ENCODE peak calls at places on chromosomes 11 and 22, in eight cellular contexts. P is fibroblast of the aortic adventitia; X is psoas muscle; B is heart left ventricle; A is CD8-positive, alpha-beta T cell; F is hepatocyte; M is fibroblast of mammary gland; R is AG10803. W is an unnamed sample.

GRCh38 chr11:92886243-92886905 is 83.1 kb upstream of the MTNR1B start:
- DNase-seq in P (peak; percentile 51), A (no peak), R (peak; percentile 42), F (peak; percentile 75), X (no peak), B (no peak), M (peak; percentile 55), W (peak; percentile 18)

GRCh38 chr11:65078151-65078550 is 5.7 kb downstream of the CDCA5 start:
- DNase-seq in X (no peak), P (peak; percentile 28), A (peak; percentile 74), B (no peak), F (peak; percentile 76), M (peak; percentile 35), R (peak; percentile 28), W (no peak)

GRCh38 chr11:82757660-82758301 is 24.1 kb upstream of the FAM181B start:
- DNase-seq in F (no peak), P (no peak), A (no peak), B (no peak), M (no peak), X (no peak), R (no peak), W (no peak)

GRCh38 chr22:35483730-35484129 is 56.9 kb upstream of the RASD2 start:
- DNase-seq in A (no peak), B (no peak), R (no peak), X (no peak), F (no peak), P (no peak), M (no peak), W (no peak)

GRCh38 chr11:72642815-72643511 is 31.3 kb downstream of the PDE2A start:
- DNase-seq in M (peak; percentile 23), B (peak; percentile 71), P (peak; percentile 44), X (peak; percentile 80), F (peak; percentile 78), R (peak; percentile 25), A (peak; percentile 66), W (peak; percentile 3)

GRCh38 chr11:61362542-61362875 is 335 bp downstream of the TMEM138 start:
- DNase-seq in X (no peak), A (peak; percentile 25), R (peak; percentile 49), B (no peak), F (peak; percentile 39), M (peak; percentile 72), P (peak; percentile 65), W (peak; percentile 66)

GRCh38 chr22:42444060-42444904 is 12.1 kb upstream of the NFAM1 start:
- DNase-seq in X (peak; percentile 88), R (peak; percentile 91), P (peak; percentile 95), F (peak; percentile 89), B (peak; percentile 82), A (peak; percentile 73), M (peak; percentile 89), W (peak; percentile 86)

GRCh38 chr11:34855021-34855753 is 61.0 kb downstream of the APIP start:
- DNase-seq in F (peak; percentile 28), R (no peak), A (no peak), P (peak; percentile 12), X (no peak), B (no peak), M (no peak), W (no peak)

GRCh38 chr11:114180301-114181055 is 115.7 kb upstream of the NNMT start:
- DNase-seq in R (no peak), F (peak; percentile 46), M (peak; percentile 48), P (peak; percentile 20), A (peak; percentile 48), X (peak; percentile 75), B (peak; percentile 71), W (no peak)

GRCh38 chr11:57179701-57180100 is 2.1 kb upstream of the LRRC55 start:
- DNase-seq in R (no peak), P (no peak), M (no peak), B (no peak), A (no peak), F (no peak), X (no peak), W (no peak)

GRCh38 chr11:12240669-12241068 is 130.3 kb downstream of the MICAL2 start:
- DNase-seq in M (no peak), F (no peak), R (no peak), X (peak; percentile 68), B (no peak), P (no peak), A (no peak), W (no peak)

GRCh38 chr11:122020902-122021301 is 95.1 kb downstream of the BLID start:
- DNase-seq in P (peak; percentile 54), X (no peak), R (no peak), B (no peak), F (no peak), A (no peak), M (peak; percentile 42), W (no peak)

GRCh38 chr11:134223066-134223465 is 701 bp downstream of the NCAPD3 start:
- DNase-seq in B (no peak), A (no peak), P (no peak), X (no peak), F (no peak), M (no peak), R (no peak), W (no peak)

GRCh38 chr22:30636226-30637077 is 871 bp downstream of the SLC35E4 start:
- DNase-seq in P (peak; percentile 7), F (no peak), A (peak; percentile 18), R (peak; percentile 15), B (peak; percentile 36), M (peak; percentile 11), X (peak; percentile 71), W (peak; percentile 6)

GRCh38 chr11:46537851-46538295 is 56.0 kb downstream of the AMBRA1 start:
- DNase-seq in F (peak; percentile 86), X (peak; percentile 71), A (peak; percentile 57), P (peak; percentile 84), M (peak; percentile 74), B (peak; percentile 53), R (peak; percentile 72), W (peak; percentile 43)

GRCh38 chr11:124863137-124863825 is 2.0 kb upstream of the ROBO3 start:
- DNase-seq in M (peak; percentile 45), F (peak; percentile 72), P (peak; percentile 44), B (no peak), R (peak; percentile 25), A (no peak), X (no peak), W (no peak)

GRCh38 chr22:46045459-46046298 is 68.7 kb upstream of the WNT7B start:
- DNase-seq in B (peak; percentile 69), M (no peak), R (no peak), F (no peak), X (peak; percentile 75), A (no peak), P (no peak), W (no peak)
- H3K4me3 ChIP-seq in B (peak overlapping the region; percentile 61), M (peak overlapping the region; percentile 49), R (peak overlapping the region; percentile 77), F (peak overlapping the region; percentile 19), X (peak overlapping the region; percentile 82), A (peak overlapping the region; percentile 46), P (peak overlapping the region; percentile 71), W (peak overlapping the region; percentile 64)

DNA sequence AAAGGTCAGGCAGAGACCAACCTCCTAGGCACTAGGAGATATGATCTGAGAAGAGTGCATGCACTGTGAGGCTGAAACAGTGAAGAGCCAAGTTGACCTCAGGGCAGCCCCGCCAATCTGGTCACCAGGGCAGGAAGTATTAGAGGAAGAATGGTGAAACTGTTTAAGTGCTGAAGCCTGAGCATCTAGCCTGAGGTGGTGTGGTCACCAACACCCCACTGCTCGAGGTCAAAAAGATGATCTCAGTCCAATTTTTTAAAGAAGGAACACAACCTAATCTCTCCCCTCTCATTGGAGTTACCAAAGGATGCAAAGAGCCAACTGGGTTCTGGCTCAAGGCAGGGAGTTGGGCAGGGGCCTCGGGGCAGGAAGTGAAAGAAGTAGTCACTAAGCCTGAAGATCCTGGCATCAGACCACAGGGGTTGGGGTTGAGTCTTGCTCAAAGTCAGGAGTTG is 4.0 kb downstream of the APBB1 start:
- DNase-seq in M (no peak), F (no peak), B (no peak), X (no peak), R (no peak), P (no peak), A (no peak), W (no peak)
- H3K4me3 ChIP-seq in M (no peak overlapping the region), F (no peak overlapping the region), B (no peak overlapping the region), X (no peak overlapping the region), R (no peak overlapping the region), P (no peak overlapping the region), A (no peak overlapping the region), W (no peak overlapping the region)

DNA sequence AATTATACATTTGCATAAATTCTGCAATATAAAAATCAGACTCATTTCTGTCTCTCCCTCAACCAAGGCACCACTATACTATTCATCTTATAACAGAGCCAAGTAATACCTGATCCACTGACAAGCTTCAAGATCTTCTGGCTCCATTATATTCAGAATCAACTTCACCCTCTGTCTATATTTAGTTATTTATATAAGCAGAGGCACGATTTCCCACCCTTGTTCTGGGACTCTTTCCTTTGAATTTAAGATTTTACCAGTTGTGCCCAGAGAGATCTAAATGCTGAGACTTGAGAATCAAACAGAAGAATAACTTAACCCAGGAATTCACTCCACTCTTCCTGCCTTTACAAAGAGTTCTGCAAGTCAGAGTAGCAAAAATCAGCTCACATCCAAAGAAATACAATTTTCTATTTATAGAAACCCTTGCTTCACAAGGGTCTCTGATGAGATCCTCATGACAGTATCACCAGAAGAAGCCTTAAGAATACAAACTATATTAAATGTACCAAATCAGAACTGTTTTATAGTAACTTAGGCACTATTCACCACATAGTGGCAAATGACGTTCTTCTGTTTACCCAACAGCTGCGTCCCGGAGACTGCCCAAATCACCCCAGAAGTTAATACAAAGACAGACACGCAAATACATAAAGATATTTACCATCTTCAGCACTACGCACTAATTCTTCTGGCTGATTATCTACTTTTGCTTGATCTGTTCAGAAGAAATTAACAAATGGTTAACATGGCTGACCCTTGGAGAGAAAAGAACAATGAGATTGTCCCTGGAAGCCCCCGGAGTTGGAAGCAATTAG is 32.3 kb upstream of the CCDC89 start:
- DNase-seq in F (no peak), B (no peak), A (no peak), P (peak; percentile 10), X (no peak), M (peak; percentile 8), R (no peak), W (no peak)
- H3K4me3 ChIP-seq in F (no peak overlapping the region), B (peak overlapping the region; percentile 48), A (no peak overlapping the region), P (peak overlapping the region; percentile 23), X (peak overlapping the region; percentile 45), M (peak overlapping the region; percentile 43), R (peak overlapping the region; percentile 62), W (peak overlapping the region; percentile 65)

DNA sequence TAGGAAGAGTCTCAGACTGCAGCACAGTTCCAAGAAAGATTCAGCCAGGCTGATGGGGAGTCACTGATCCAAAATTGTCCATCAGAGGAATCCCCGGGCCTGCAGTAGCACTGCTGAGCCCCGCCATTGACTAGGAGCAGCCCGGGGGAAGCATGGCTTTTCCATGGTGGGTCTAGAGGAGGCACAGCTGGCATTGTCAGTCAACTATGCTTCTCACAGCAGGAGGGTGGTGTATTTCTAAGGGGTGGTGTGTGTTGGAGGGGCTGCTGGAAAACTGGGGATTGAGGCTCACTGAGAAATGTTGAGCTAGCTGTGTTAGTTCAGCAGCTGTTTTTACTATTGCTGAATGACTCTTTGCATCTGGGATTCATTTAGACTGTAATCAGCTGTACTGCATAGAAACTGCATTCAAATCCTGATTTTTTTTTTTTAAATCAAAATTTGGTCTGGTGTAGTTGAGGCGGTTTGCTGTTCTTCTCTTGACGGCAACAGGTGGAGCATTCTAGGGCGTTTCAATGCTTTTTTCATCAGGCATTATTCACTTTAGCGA is 5.6 kb downstream of the DDX10 start:
- DNase-seq in P (no peak), B (no peak), R (peak; percentile 40), M (peak; percentile 42), F (no peak), A (no peak), X (no peak), W (no peak)
- H3K4me3 ChIP-seq in P (no peak overlapping the region), B (no peak overlapping the region), R (no peak overlapping the region), M (no peak overlapping the region), F (no peak overlapping the region), A (no peak overlapping the region), X (no peak overlapping the region), W (no peak overlapping the region)

GRCh38 chr22:37563153-37564081 is 3.1 kb downstream of the CDC42EP1 start:
- DNase-seq in X (peak; percentile 81), B (peak; percentile 71), A (no peak), F (peak; percentile 90), P (peak; percentile 94), R (peak; percentile 94), M (peak; percentile 94), W (peak; percentile 96)
- H3K4me3 ChIP-seq in X (peak overlapping the region; percentile 72), B (peak overlapping the region; percentile 70), A (no peak overlapping the region), F (no peak overlapping the region), P (peak overlapping the region; percentile 47), R (peak overlapping the region; percentile 88), M (peak overlapping the region; percentile 19), W (peak overlapping the region; percentile 51)

W was measured in astrocyte.